ENCODE peak calls at places on chromosomes 13 and 19, in ten cellular contexts. A is tibial artery, T is fibroblast of pulmonary artery, Q is NB4, U is spleen, W is upper lobe of left lung, Y is BE2C, C is progenitor cell of endocrine pancreas, L is WTC11, F is H9. S is an unnamed sample.

GRCh38 chr19:11887618-11888531 is at the start of gene ZNF69:
- DNase-seq in Y (peak; percentile 91), W (peak; percentile 95), T (peak; percentile 62), Q (no peak), U (peak; percentile 88), L (peak; percentile 98), F (peak; percentile 97), A (peak; percentile 94), C (peak; percentile 92), S (peak; percentile 90)

GRCh38 chr19:5000120-5000611 is 31.3 kb downstream of the KDM4B start:
- DNase-seq in C (no peak), F (no peak), U (no peak), A (no peak), W (no peak), L (no peak), T (no peak), Y (no peak), Q (no peak), S (no peak)

GRCh38 chr13:88586263-88586662 is 915.1 kb downstream of the SLITRK5 start:
- DNase-seq in A (no peak), Y (no peak), W (no peak), T (no peak), U (no peak), C (no peak), L (no peak), Q (no peak), F (no peak), S (no peak)

GRCh38 chr19:41546386-41546789 is 29.6 kb upstream of the CEACAM21 start:
- DNase-seq in Q (peak; percentile 37), L (no peak), Y (no peak), W (peak; percentile 60), T (no peak), C (no peak), U (peak; percentile 87), A (no peak), F (no peak), S (no peak)

GRCh38 chr19:46040952-46041500 is at the start of gene IGFL4:
- DNase-seq in T (no peak), L (no peak), Q (no peak), F (no peak), U (no peak), W (no peak), C (no peak), Y (no peak), A (no peak), S (no peak)

GRCh38 chr13:73717632-73718031 is 416.6 kb downstream of the KLF12 start:
- DNase-seq in F (no peak), U (no peak), L (no peak), T (peak; percentile 52), W (no peak), A (no peak), Y (no peak), C (no peak), Q (peak; percentile 13), S (no peak)

GRCh38 chr19:2540646-2541454 is 64.9 kb downstream of the GADD45B start:
- DNase-seq in U (peak; percentile 80), C (peak; percentile 81), Q (no peak), W (peak; percentile 93), A (peak; percentile 86), L (peak; percentile 97), Y (no peak), F (peak; percentile 99), T (peak; percentile 99), S (peak; percentile 65)

GRCh38 chr13:21657538-21657937 is 13.3 kb upstream of the FGF9 start:
- DNase-seq in T (no peak), C (no peak), L (no peak), F (no peak), Q (no peak), A (no peak), W (no peak), Y (no peak), U (no peak), S (no peak)

GRCh38 chr19:6536138-6536671 is 5.4 kb downstream of the TNFSF9 start:
- DNase-seq in U (peak; percentile 80), F (peak; percentile 84), T (peak; percentile 38), Q (peak; percentile 93), L (peak; percentile 61), Y (peak; percentile 70), C (no peak), A (no peak), W (peak; percentile 42), S (no peak)

GRCh38 chr19:45781282-45782161 is 768 bp downstream of the DMPK start:
- DNase-seq in C (no peak), F (no peak), W (peak; percentile 48), T (no peak), Q (no peak), A (no peak), Y (peak; percentile 79), U (no peak), L (no peak), S (peak; percentile 3)

GRCh38 chr19:56142087-56142787 is 1.1 kb downstream of the ZNF444 start:
- DNase-seq in Q (no peak), T (no peak), Y (no peak), W (peak; percentile 82), U (no peak), L (no peak), F (no peak), A (no peak), C (peak; percentile 41), S (no peak)

GRCh38 chr19:56141416-56141992 is 417 bp downstream of the ZNF444 start:
- DNase-seq in C (peak; percentile 27), W (no peak), L (no peak), T (no peak), A (no peak), F (no peak), Q (peak; percentile 26), U (peak; percentile 86), Y (no peak), S (no peak)

GRCh38 chr19:56140583-56141415 is at the start of gene ZNF444:
- DNase-seq in U (peak; percentile 99), F (peak; percentile 99), Q (peak; percentile 95), A (peak; percentile 99), Y (peak; percentile 99), L (peak; percentile 99), C (peak; percentile 98), W (peak; percentile 99), T (peak; percentile 100), S (peak; percentile 97)

GRCh38 chr19:56138069-56138468 is 3.0 kb upstream of the ZNF444 start:
- DNase-seq in A (no peak), F (no peak), W (no peak), U (no peak), T (peak; percentile 42), Q (no peak), C (no peak), L (no peak), Y (no peak), S (no peak)

GRCh38 chr19:56139847-56140582 is 1.1 kb upstream of the ZNF444 start:
- DNase-seq in Q (peak; percentile 14), L (no peak), C (no peak), A (no peak), T (no peak), F (no peak), Y (no peak), W (peak; percentile 56), U (no peak), S (no peak)
- TF ChIP-seq CTCF in Q (no peak), L (no peak), C (no peak), A (no peak), T (no peak), F (no peak), Y (no peak), W (no peak), U (no peak), S (no peak)

DNA sequence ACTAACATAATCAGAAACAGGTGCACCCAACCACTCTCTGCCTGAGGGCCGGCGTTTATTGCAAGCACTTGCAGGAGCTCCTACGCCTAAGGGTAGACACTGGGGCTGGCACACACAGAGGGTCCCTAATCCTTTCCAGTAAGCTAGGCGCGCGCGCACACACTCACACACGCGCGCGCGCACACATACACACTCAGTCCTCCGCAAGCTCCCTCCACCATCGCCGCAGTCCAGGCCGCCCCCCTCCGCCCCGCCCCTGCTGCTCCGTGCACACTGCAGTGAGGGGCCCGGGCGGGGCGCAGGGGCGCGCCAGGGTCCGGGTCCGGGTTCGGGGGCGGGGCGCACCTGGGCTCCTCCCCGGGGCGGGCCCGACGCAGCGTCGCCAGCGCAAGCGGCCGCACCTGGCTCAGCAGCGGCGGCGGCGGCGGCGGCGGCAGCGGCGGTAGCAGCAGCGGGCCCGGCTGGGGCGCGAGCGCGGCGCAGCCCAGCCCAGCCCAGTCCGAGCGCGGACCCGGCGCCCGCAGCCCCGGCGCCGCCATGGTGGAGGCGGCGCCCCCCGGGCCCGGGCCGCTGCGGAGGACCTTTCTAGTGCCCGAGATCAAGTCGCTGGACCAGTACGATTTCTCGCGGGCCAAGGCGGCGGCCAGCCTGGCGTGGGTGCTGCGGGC is at the start of gene CAMSAP3:
- DNase-seq in U (no peak), A (no peak), L (peak; percentile 90), Q (no peak), W (peak; percentile 42), T (no peak), Y (peak; percentile 77), F (peak; percentile 86), C (peak; percentile 90), S (peak; percentile 38)
- TF ChIP-seq CTCF in U (no peak), A (no peak), L (no peak), Q (no peak), W (no peak), T (no peak), Y (no peak), F (no peak), C (no peak), S (no peak)

GRCh38 chr13:70098669-70099068 is 9.0 kb upstream of the ATXN8OS start:
- DNase-seq in L (no peak), W (no peak), U (no peak), T (peak; percentile 3), Y (no peak), Q (peak; percentile 10), F (no peak), C (no peak), A (no peak), S (no peak)
- TF ChIP-seq CTCF in L (no peak), W (no peak), U (no peak), T (peak; percentile 15), Y (peak; percentile 54), Q (peak; percentile 14), F (peak; percentile 65), C (peak; percentile 60), A (no peak), S (peak; percentile 74)

DNA sequence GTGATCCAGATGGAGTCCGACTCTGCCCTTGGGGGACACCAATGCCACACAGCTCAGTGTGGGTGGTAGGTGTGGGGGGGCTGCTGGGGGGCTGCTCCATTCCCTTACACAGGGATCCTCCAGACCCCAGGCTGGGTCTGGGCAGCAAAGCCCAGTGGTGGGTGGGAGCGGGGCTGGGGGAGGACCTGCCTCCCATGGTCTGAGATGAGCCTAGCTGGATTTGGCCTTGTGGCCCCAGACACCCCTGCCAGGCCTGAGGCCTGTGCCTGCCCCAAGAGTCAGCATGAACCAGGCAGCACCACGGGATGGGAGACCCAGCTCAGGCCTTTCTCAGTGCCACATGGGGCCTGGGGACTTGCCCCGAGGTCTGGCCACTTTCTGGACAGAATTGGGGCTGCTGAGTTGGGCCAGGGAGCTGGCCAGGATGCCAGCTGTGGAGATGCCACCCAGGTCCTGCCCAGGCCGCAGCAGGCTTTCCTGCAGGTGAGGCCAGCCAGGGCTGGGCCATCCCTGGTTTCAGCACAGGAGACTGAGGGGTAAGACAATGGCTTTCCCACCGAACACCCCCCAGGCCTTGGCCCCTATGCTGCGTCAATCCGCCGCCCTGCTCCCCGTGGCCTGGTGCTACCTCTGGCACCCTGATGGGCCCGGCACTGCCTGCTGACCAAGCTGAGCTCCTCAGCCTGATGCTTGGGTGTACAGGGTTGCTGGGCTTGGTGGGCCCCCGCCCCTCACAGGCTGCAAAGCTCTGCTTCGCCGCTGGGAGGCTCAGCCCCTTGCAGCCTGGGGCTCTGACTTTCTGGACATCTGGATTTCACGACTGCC is 24.2 kb downstream of the CEBPG start:
- DNase-seq in C (no peak), U (peak; percentile 74), Q (no peak), L (peak; percentile 52), A (peak; percentile 16), Y (peak; percentile 59), F (peak; percentile 68), T (no peak), W (no peak), S (peak; percentile 35)
- TF ChIP-seq CTCF in C (peak; percentile 56), U (no peak), Q (no peak), L (no peak), A (no peak), Y (peak; percentile 60), F (peak; percentile 66), T (peak; percentile 27), W (no peak), S (peak; percentile 58)